ENCODE peak calls at places on chromosomes 4 and X, in nine cellular contexts. M is astrocyte of the spinal cord, H is colonic mucosa, Z is endodermal cell, K is Calu3, Q is fibroblast of villous mesenchyme, X is coronary artery, N is stomach, L is endothelial cell of umbilical vein. P is an unnamed sample.

GRCh38 chr4:121252224-121252806 is 88.2 kb upstream of the TNIP3 start:
- DNase-seq in M (peak), H (peak), Z (peak), K (peak), Q (peak), X (no peak), N (peak), L (peak), P (peak)

GRCh38 chr4:111433436-111433835 is 711.8 kb upstream of the FAM241A start:
- DNase-seq in M (no peak), H (no peak), Z (no peak), K (no peak), Q (no peak), X (no peak), N (no peak), L (no peak), P (no peak)

GRCh38 chr4:102317459-102317858 is 27.8 kb downstream of the SLC39A8 start:
- DNase-seq in M (no peak), H (no peak), Z (no peak), K (no peak), Q (no peak), X (no peak), N (no peak), L (no peak), P (no peak)

GRCh38 chrX:48956728-48957414 is 536 bp downstream of the OTUD5 start:
- DNase-seq in M (no peak), H (peak), Z (no peak), K (peak), Q (no peak), X (no peak), N (peak), L (peak), P (no peak)

GRCh38 chr4:67624939-67625338 is 66.4 kb downstream of the STAP1 start:
- DNase-seq in M (no peak), H (no peak), Z (no peak), K (no peak), Q (no peak), X (no peak), N (no peak), L (no peak), P (no peak)

GRCh38 chr4:68433582-68433981 is 13.7 kb upstream of the TMPRSS11E start:
- DNase-seq in M (no peak), H (no peak), Z (no peak), K (no peak), Q (no peak), X (no peak), N (no peak), L (no peak), P (no peak)

GRCh38 chr4:177125656-177126055 is 184.0 kb upstream of the NEIL3 start:
- DNase-seq in M (no peak), H (no peak), Z (no peak), K (no peak), Q (no peak), X (no peak), N (no peak), L (peak), P (no peak)

GRCh38 chrX:112067601-112068000 is 15.0 kb downstream of the TRPC5 start:
- DNase-seq in M (no peak), H (no peak), Z (no peak), K (no peak), Q (no peak), X (no peak), N (no peak), L (no peak), P (no peak)

GRCh38 chrX:97563531-97564133 is 679.9 kb downstream of the RPA4 start:
- DNase-seq in M (peak), H (peak), Z (no peak), K (peak), Q (peak), X (no peak), N (peak), L (peak), P (peak)

GRCh38 chrX:2327423-2327822 is 173.4 kb downstream of the DHRSX start:
- DNase-seq in M (no peak), H (no peak), Z (no peak), K (no peak), Q (no peak), X (no peak), N (no peak), L (no peak), P (no peak)

GRCh38 chr4:98930311-98930865 is 1.5 kb upstream of the EIF4E start:
- DNase-seq in M (no peak), H (no peak), Z (no peak), K (no peak), Q (peak), X (no peak), N (no peak), L (no peak), P (no peak)

GRCh38 chr4:97525236-97525635 is 618.0 kb downstream of the STPG2 start:
- DNase-seq in M (no peak), H (no peak), Z (no peak), K (no peak), Q (no peak), X (no peak), N (no peak), L (peak), P (no peak)

GRCh38 chrX:150361070-150361776 is 1.9 kb upstream of the MAMLD1 start:
- DNase-seq in M (no peak), H (no peak), Z (peak), K (peak), Q (no peak), X (peak), N (no peak), L (no peak), P (no peak)

GRCh38 chr4:121927948-121928347 is 23.9 kb downstream of the TRPC3 start:
- DNase-seq in M (no peak), H (no peak), Z (no peak), K (no peak), Q (peak), X (no peak), N (no peak), L (no peak), P (no peak)

GRCh38 chrX:8189096-8189830 is 18.2 kb upstream of the VCX2 start:
- DNase-seq in M (no peak), H (no peak), Z (no peak), K (no peak), Q (no peak), X (no peak), N (no peak), L (no peak), P (no peak)

GRCh38 chrX:69285881-69286545 is 120.8 kb upstream of the PJA1 start:
- DNase-seq in M (peak), H (peak), Z (peak), K (peak), Q (peak), X (no peak), N (peak), L (no peak), P (no peak)

GRCh38 chr4:169071781-169072180 is 61.7 kb upstream of the CBR4 start:
- DNase-seq in M (peak), H (no peak), Z (no peak), K (no peak), Q (peak), X (no peak), N (no peak), L (no peak), P (no peak)

GRCh38 chr4:172709376-172709775 is 459.2 kb upstream of the GALNT7 start:
- DNase-seq in M (no peak), H (no peak), Z (peak), K (no peak), Q (no peak), X (no peak), N (no peak), L (no peak), P (no peak)

GRCh38 chr4:159697322-159698283 is 594.7 kb downstream of the RAPGEF2 start:
- DNase-seq in M (no peak), H (no peak), Z (no peak), K (no peak), Q (no peak), X (no peak), N (no peak), L (no peak), P (no peak)

GRCh38 chrX:7108995-7109634 is 38.4 kb upstream of the STS start:
- DNase-seq in M (peak), H (no peak), Z (no peak), K (no peak), Q (peak), X (no peak), N (no peak), L (peak), P (no peak)

GRCh38 chr4:8282742-8283141 is 13.2 kb downstream of the HTRA3 start:
- DNase-seq in M (no peak), H (no peak), Z (no peak), K (no peak), Q (no peak), X (no peak), N (no peak), L (no peak), P (no peak)

GRCh38 chr4:751676-752075 is 46.0 kb downstream of the PCGF3 start:
- DNase-seq in M (peak), H (no peak), Z (no peak), K (no peak), Q (no peak), X (no peak), N (no peak), L (no peak), P (no peak)

GRCh38 chr4:2141762-2142520 is 82.8 kb downstream of the NAT8L start:
- DNase-seq in M (peak), H (no peak), Z (peak), K (no peak), Q (no peak), X (no peak), N (no peak), L (no peak), P (no peak)

GRCh38 chrX:17521871-17522693 is 147.1 kb downstream of the NHS start:
- DNase-seq in M (peak), H (peak), Z (peak), K (peak), Q (peak), X (no peak), N (no peak), L (no peak), P (no peak)

GRCh38 chr4:69881173-69881773 is 21.3 kb upstream of the SULT1E1 start:
- DNase-seq in M (peak), H (peak), Z (no peak), K (peak), Q (peak), X (no peak), N (peak), L (peak), P (peak)

GRCh38 chrX:118420462-118420861 is 74.6 kb downstream of the WDR44 start:
- DNase-seq in M (peak), H (no peak), Z (no peak), K (no peak), Q (peak), X (no peak), N (no peak), L (peak), P (peak)

DNA sequence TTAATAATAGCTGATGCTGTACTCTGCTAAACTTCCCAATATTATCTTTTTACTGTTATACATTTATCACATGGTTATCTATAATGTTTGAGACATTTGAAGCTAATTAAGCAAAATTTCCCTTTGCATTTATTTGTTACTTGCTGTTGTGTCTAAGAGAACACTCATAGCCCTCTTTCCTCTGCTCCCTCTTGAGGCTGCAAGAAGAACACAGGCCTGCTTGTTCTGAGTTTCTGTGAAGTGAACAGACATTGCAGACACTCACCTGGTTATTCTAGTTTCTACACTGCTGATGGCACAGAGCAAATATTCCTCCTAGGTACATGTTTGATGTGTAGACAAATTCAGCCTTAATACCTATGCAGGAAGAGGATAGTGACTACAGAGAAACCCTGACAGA is 367.8 kb downstream of the GASK1B start:
- DNase-seq in M (peak), H (no peak), Z (no peak), K (no peak), Q (peak), X (no peak), N (no peak), L (peak), P (no peak)
- TF ChIP-seq CTCF in M (peak), H (peak), Z (peak), K (no peak), Q (peak), X (no peak), N (no peak), L (peak), P (no peak)

GRCh38 chr4:141134051-141134450 is 782 bp upstream of the RNF150 start:
- DNase-seq in M (no peak), H (no peak), Z (no peak), K (no peak), Q (peak), X (no peak), N (no peak), L (no peak), P (no peak)
- TF ChIP-seq CTCF in M (no peak), H (no peak), Z (no peak), K (no peak), Q (no peak), X (no peak), N (no peak), L (no peak), P (peak)

GRCh38 chrX:11285661-11286060 is 7.6 kb upstream of the AMELX start:
- DNase-seq in M (no peak), H (no peak), Z (no peak), K (no peak), Q (no peak), X (no peak), N (no peak), L (no peak), P (no peak)

GRCh38 chrX:11290673-11291072 is 2.5 kb upstream of the AMELX start:
- DNase-seq in M (no peak), H (no peak), Z (no peak), K (no peak), Q (no peak), X (no peak), N (no peak), L (no peak), P (no peak)

GRCh38 chrX:11293113-11293512 is at the start of gene AMELX:
- DNase-seq in M (no peak), H (no peak), Z (no peak), K (no peak), Q (no peak), X (no peak), N (no peak), L (no peak), P (no peak)

DNA sequence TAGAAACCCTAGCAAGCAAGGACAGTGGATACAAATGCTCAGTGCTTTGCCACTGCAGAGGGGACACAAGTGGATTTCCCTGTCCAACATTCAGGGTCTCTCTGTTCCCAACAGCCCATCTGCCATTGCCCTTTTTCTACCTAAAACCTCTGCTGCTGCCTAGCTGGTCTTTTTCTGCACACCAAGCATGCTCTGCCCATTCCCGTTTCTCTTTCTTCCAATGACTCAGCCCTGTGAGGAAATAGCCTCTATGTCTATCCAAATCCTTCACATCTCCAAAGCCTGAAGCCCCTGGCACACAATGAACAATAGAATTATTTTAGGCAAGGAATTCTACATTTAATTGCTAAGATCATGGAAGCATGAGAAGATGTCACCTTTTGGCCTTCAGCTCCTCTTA is 5.7 kb upstream of the AMELX start:
- DNase-seq in M (no peak), H (no peak), Z (no peak), K (peak), Q (no peak), X (no peak), N (no peak), L (no peak), P (no peak)
- TF ChIP-seq CTCF in M (no peak), H (no peak), Z (no peak), K (no peak), Q (no peak), X (no peak), N (no peak), L (no peak), P (peak)

DNA sequence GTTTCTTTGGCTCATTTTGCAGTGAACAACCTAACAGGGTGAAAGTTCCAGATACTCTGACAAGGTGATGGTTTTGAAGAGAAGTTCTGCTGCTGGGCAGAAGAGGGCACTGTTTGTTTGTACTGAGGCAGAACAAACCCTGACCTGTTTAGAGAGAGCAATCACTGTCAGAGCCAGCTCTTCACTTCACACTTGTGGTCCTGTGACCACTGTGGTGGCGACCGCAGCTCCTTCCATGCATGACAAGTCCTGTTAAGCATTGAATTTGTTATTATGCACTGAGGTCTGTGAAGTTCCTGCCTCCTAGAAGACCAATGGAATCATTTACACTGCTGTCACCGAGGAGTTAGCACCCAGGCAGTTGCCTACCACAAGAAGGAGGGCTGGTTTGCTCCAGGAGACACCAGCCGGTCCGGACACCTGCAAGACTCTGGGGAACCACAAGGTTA is 86.6 kb downstream of the ZNF330 start:
- DNase-seq in M (peak), H (peak), Z (peak), K (peak), Q (peak), X (no peak), N (peak), L (peak), P (peak)
- TF ChIP-seq CTCF in M (peak), H (peak), Z (peak), K (peak), Q (peak), X (peak), N (no peak), L (peak), P (peak)

GRCh38 chrX:140091276-140091886 is 126.1 kb upstream of the CXorf66 start:
- DNase-seq in M (no peak), H (peak), Z (peak), K (no peak), Q (no peak), X (no peak), N (peak), L (no peak), P (no peak)
- TF ChIP-seq CTCF in M (no peak), H (no peak), Z (peak), K (no peak), Q (no peak), X (no peak), N (no peak), L (no peak), P (no peak)

GRCh38 chrX:47316276-47317025 is 53.9 kb upstream of the ZNF157 start:
- DNase-seq in M (peak), H (no peak), Z (peak), K (no peak), Q (peak), X (no peak), N (peak), L (peak), P (no peak)

GRCh38 chrX:47313056-47313455 is 57.3 kb upstream of the ZNF157 start:
- DNase-seq in M (no peak), H (no peak), Z (no peak), K (no peak), Q (no peak), X (no peak), N (peak), L (no peak), P (no peak)

DNA sequence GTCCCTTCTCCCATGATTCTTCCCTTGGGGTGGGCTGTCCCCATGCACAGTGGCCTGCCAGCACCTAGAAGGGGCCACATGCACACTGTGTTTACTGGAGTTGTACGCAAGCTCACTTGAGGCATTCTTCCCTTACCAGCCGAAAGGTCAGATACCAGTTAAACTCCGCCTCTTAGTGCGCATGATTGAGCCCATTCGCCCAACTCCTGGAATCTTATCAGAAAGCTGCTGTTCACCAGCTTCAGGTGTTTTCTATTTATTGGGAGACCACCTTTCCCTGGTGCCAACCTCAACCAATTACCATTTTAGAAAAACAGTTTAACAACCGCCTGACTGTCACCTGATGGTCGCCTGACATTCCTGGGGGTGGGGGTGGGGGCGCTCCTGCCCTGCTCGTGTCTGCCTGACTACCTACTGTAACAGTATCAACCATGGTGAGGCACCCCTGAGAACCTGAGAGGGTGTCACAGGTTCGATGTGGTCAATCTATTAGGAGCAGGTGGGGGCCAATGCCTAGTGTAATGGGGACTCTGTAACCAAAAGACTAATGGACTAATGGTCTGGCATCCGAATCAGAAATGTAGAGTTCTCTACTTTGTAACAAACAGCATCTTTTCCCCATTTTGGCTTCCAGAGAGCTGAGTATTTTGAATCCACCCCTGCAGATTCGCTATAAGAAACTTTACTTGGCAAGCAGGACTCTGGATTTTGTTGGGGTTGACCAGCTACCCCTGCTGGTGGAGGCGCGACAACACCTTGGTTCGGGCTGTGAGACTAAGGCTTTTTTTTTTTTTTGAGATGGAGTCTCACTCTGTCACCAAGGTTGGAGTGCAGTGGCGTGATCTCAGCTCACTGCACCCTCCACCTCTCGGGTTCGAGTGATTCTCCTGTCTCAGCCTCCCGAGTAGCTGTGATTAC is 58.3 kb upstream of the ZNF157 start:
- DNase-seq in M (peak), H (peak), Z (peak), K (peak), Q (peak), X (no peak), N (peak), L (peak), P (peak)
- TF ChIP-seq CTCF in M (peak), H (peak), Z (peak), K (peak), Q (peak), X (peak), N (no peak), L (peak), P (peak)

P was measured in AG09319.